ENCODE peak calls at places on chromosome 21, in seven cellular contexts. J is PC-3, T is Calu3, U is MM.1S, W is psoas muscle, Q is HFF-Myc, I is astrocyte of the spinal cord. Y is an unnamed sample.

GRCh38 chr21:38742580-38743260 is 63.0 kb upstream of the ETS2 start:
- DNase-seq in J (no peak), T (no peak), U (no peak), W (no peak), Q (no peak), I (no peak), Y (no peak)

GRCh38 chr21:28598214-28598613 is 394.5 kb downstream of the LTN1 start:
- DNase-seq in J (no peak), T (no peak), U (no peak), W (no peak), Q (no peak), I (no peak), Y (no peak)

GRCh38 chr21:16040601-16041000 is 310.8 kb downstream of the USP25 start:
- DNase-seq in J (peak), T (no peak), U (no peak), W (no peak), Q (peak), I (peak), Y (peak)

GRCh38 chr21:28133116-28133515 is 859.6 kb downstream of the LTN1 start:
- DNase-seq in J (no peak), T (no peak), U (no peak), W (no peak), Q (no peak), I (no peak), Y (no peak)

GRCh38 chr21:40769231-40769630 is 77.7 kb downstream of the DSCAM start:
- DNase-seq in J (no peak), T (no peak), U (peak), W (no peak), Q (no peak), I (no peak), Y (no peak)

GRCh38 chr21:28337319-28337718 is 655.4 kb downstream of the LTN1 start:
- DNase-seq in J (peak), T (no peak), U (peak), W (no peak), Q (peak), I (peak), Y (peak)

GRCh38 chr21:46208761-46209721 is 19.5 kb downstream of the LSS start:
- DNase-seq in J (no peak), T (no peak), U (no peak), W (no peak), Q (no peak), I (no peak), Y (no peak)

GRCh38 chr21:16837319-16837718 is 675.5 kb upstream of the CXADR start:
- DNase-seq in J (no peak), T (no peak), U (no peak), W (no peak), Q (no peak), I (peak), Y (no peak)

GRCh38 chr21:46394819-46395152 is 63.9 kb upstream of the DIP2A start:
- DNase-seq in J (no peak), T (no peak), U (no peak), W (peak), Q (no peak), I (no peak), Y (no peak)

GRCh38 chr21:29208666-29209059 is 78.2 kb downstream of the MAP3K7CL start:
- DNase-seq in J (peak), T (no peak), U (no peak), W (no peak), Q (peak), I (peak), Y (peak)

GRCh38 chr21:28018213-28018612 is 974.5 kb downstream of the LTN1 start:
- DNase-seq in J (no peak), T (no peak), U (no peak), W (no peak), Q (no peak), I (no peak), Y (no peak)

GRCh38 chr21:32096411-32096810 is 182.4 kb downstream of the MIS18A start:
- DNase-seq in J (peak), T (peak), U (peak), W (no peak), Q (no peak), I (no peak), Y (no peak)
- TF ChIP-seq CTCF in J (peak), T (peak), U (peak), W (no peak), Q (peak), I (peak), Y (no peak)

DNA sequence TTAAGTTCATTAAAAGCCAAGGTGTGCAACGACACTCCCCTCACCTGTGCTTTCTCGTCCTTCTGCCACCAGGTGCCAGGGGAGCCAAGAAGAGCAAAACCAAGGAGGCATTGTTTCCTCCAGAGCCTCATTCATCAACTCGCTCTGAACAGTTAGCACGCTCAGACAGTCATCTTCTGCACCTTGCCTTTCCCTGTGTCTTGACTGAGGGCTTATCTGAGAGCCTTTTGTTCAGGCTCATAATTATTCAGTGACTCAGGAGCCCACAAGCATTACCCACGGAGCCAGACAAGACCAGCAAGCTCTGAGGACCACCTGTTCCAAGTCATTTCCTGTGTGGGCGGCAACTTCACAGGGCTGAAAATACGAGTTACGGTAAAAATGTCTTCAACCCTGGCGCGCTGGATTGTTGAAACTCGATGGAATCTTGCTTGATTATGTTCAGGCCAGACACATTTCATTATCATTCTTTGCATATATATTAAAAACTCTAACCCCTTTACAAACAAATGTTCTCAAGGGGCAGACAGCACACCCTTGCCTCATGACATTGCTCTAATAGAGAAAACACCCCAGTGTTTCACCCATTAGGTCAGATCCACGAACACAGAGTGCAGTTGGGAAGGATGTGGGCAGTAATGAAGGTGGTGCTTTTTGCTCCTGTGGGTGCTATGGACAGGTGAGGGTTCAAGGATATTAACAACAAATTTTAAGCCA is 89.7 kb upstream of the RUNX1 start:
- DNase-seq in J (peak), T (peak), U (no peak), W (no peak), Q (no peak), I (peak), Y (peak)
- TF ChIP-seq CTCF in J (no peak), T (no peak), U (no peak), W (no peak), Q (no peak), I (no peak), Y (no peak)

GRCh38 chr21:43825936-43826622 is 36.7 kb downstream of the RRP1 start:
- DNase-seq in J (peak), T (no peak), U (no peak), W (peak), Q (no peak), I (no peak), Y (no peak)
- TF ChIP-seq CTCF in J (peak), T (no peak), U (no peak), W (peak), Q (no peak), I (peak), Y (no peak)

DNA sequence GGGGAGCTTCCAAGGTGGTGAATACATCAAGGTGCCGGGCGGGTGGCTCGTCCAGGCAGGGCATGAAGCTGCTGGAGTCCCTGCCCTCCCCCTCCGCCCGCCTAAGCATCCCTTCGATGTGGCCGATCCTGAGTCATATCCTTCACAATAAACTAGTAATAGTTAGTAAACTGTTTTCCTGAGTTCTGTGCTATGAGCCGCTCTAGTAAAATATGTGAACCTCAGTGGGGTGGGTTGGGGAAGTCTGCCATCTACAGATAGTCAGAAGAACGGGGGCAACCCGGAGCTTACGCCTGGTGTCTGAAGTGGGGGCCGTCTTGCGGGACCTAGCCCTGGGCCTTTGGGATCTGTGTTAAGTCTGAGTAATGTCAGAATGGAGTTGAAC is 21.6 kb downstream of the C2CD2 start:
- DNase-seq in J (peak), T (no peak), U (no peak), W (no peak), Q (peak), I (peak), Y (peak)
- TF ChIP-seq CTCF in J (peak), T (no peak), U (no peak), W (no peak), Q (peak), I (peak), Y (peak)

GRCh38 chr21:45011426-45011825 is 63.0 kb upstream of the ADARB1 start:
- DNase-seq in J (no peak), T (no peak), U (no peak), W (peak), Q (no peak), I (no peak), Y (no peak)

GRCh38 chr21:45013271-45013841 is 61.0 kb upstream of the ADARB1 start:
- DNase-seq in J (no peak), T (no peak), U (no peak), W (no peak), Q (no peak), I (no peak), Y (no peak)

GRCh38 chr21:45010860-45011259 is 63.5 kb upstream of the ADARB1 start:
- DNase-seq in J (no peak), T (no peak), U (no peak), W (peak), Q (no peak), I (no peak), Y (no peak)

GRCh38 chr21:45012661-45013270 is 61.6 kb upstream of the ADARB1 start:
- DNase-seq in J (no peak), T (peak), U (no peak), W (peak), Q (no peak), I (no peak), Y (no peak)

DNA sequence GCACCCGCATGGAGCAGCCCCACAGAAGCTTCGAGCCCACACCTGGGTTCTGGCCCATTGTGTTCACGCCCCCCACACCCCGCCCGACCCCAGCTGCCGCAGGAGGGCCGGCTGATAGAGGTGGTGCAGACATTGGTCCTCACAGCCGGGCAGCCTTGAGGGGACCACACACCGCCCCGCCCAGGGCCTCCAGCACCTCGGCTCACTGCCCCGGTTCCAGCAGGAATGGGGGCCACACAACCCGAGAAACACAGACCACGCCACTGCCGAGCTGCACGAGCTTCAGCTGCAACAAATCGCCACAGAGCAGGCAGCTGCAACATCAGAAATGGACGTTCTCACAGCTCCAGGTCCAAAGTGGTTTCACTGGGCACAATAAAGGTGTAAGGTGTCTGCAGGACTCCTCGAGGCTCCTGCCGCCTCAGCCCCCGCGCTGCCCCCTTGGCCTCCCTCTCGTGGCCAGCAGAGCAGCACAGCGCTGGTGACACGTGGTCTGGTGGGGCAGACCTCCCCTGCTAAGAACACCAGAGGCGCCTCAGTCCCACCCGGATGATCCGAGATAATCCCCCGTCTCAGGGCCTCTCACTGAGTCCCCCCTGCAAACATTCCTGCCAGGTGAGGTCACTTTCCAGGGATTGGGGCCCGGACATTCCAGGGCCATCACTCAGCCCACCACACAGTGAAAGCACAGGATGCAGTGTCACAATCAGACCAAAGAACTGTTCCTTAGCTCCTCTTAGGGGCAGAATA is 62.3 kb upstream of the ADARB1 start:
- DNase-seq in J (peak), T (peak), U (no peak), W (peak), Q (peak), I (peak), Y (peak)
- TF ChIP-seq CTCF in J (no peak), T (no peak), U (no peak), W (peak), Q (no peak), I (no peak), Y (no peak)

DNA sequence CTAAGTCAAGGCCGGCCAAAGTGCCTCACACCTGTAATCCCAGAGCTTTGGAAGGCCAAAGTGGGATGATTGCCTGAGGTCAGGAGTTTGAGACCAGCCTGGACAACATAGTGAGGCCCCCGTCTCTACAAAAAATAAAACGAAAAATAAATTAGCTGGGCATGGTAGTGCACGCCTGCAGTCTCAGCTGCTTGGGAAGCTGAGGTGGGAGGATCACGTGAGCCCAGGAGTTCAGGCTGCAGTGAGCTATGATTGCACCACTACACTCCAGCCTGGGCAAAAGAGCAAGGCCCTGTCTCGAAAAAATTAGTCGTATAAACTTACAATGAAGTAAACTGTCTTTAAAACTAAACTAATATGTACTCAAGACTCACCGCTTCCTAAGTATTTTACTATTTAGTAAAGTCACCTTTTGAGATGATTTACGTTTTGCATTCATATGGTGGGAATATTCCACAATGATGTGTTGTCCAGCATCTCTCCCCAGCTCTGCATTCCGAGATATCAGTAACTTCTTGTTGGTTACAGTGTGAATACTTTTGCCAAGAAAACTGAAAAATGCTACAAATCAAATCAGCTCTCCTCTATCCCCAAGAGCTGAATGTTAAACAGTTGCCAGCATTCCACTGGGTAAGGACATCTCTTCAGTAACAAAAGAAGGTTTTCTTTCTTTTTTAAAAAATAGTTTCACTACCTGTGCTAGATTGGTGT is 84.9 kb upstream of the C21orf91 start:
- DNase-seq in J (no peak), T (no peak), U (no peak), W (no peak), Q (no peak), I (no peak), Y (no peak)
- TF ChIP-seq CTCF in J (no peak), T (no peak), U (no peak), W (no peak), Q (no peak), I (no peak), Y (no peak)

DNA sequence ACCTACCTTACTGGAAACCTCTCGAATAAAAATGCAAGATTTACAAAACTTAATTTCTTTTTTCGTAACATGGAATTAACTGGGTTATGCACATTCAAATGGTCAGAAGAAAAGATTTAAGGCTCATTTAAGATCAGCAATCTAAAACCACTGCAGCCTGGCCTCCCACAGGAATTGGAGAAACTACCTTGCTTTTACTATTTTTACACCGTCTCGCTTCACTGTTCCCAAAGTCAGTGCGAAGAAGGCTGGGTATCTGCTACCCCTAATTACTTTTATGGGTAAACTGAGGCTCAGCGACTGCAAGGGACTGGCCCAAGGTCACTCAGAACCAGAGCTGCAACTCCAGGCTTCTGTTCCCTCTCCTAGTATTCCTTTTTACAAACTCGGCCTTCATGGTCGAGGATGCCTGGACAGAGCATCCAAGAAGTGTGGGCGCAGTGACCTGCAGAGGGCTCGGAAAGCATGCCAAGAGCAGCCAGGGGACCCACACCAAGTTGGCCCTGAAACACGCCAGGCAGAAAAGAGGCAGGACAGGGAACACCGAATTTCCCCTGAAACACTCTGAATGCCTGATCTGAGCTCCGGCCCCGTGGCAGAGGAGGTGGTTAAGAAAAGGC is 931 bp downstream of the PAXBP1 start:
- DNase-seq in J (peak), T (peak), U (peak), W (no peak), Q (no peak), I (peak), Y (peak)
- TF ChIP-seq CTCF in J (no peak), T (no peak), U (peak), W (no peak), Q (no peak), I (no peak), Y (no peak)

GRCh38 chr21:42970946-42971653 is 3.3 kb upstream of the PKNOX1 start:
- DNase-seq in J (no peak), T (no peak), U (no peak), W (no peak), Q (no peak), I (no peak), Y (no peak)

GRCh38 chr21:42974832-42975820 is 764 bp downstream of the PKNOX1 start:
- DNase-seq in J (peak), T (peak), U (peak), W (peak), Q (no peak), I (peak), Y (peak)

GRCh38 chr21:42971897-42972275 is 2.5 kb upstream of the PKNOX1 start:
- DNase-seq in J (no peak), T (no peak), U (no peak), W (no peak), Q (no peak), I (no peak), Y (no peak)

GRCh38 chr21:42973991-42974831 is at the start of gene PKNOX1:
- DNase-seq in J (peak), T (peak), U (peak), W (peak), Q (peak), I (peak), Y (peak)

GRCh38 chr21:42973309-42973990 is 912 bp upstream of the PKNOX1 start:
- DNase-seq in J (no peak), T (no peak), U (no peak), W (no peak), Q (no peak), I (no peak), Y (no peak)
- TF ChIP-seq CTCF in J (no peak), T (no peak), U (no peak), W (no peak), Q (no peak), I (no peak), Y (no peak)

GRCh38 chr21:37446552-37446951 is 80.0 kb downstream of the DYRK1A start:
- DNase-seq in J (no peak), T (no peak), U (no peak), W (no peak), Q (no peak), I (no peak), Y (no peak)
- TF ChIP-seq CTCF in J (peak), T (no peak), U (no peak), W (no peak), Q (no peak), I (no peak), Y (peak)

DNA sequence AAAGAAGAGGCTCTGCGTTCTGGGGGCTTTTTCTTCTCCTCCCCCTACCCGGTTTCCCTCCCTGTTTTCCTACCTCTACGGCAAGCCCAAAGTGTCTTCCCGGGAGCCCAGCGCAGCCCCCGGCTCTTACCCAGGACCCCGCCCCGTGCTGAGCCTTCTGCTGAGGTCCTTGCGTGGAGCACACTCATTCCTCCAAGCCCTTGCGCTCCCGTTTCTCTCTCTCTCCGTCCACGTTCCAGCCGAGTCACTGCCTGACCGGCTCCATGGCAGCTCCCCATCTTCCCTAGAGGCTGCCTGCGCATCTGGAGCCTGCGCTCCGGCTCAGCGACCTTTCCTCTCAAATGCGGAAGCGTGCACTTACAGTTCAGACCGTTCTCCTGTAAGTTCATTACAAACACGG is 24.9 kb upstream of the PDXK start:
- DNase-seq in J (no peak), T (no peak), U (no peak), W (no peak), Q (no peak), I (no peak), Y (no peak)
- TF ChIP-seq CTCF in J (no peak), T (no peak), U (no peak), W (no peak), Q (no peak), I (no peak), Y (no peak)